ENCODE peak calls at places on chromosomes 12 and 14, in seven cellular contexts. J is body of pancreas, C is endodermal cell, U is fibroblast of lung, O is tibial nerve, E is cardiac muscle cell, Q is transverse colon. Y is an unnamed sample. For H3K4me1, the result is how much of the 10 kb centered on the place peaks cover.

GRCh38 chr12:64821116-64821630 is 3.3 kb upstream of the TBC1D30 start:
- DNase-seq in J (no peak), C (no peak), U (no peak), O (no peak), E (no peak), Q (no peak), Y (no peak)

GRCh38 chr12:4421590-4422031 is 24.0 kb downstream of the FGF6 start:
- DNase-seq in J (no peak), C (peak), U (peak), O (no peak), E (peak), Q (no peak), Y (no peak)

GRCh38 chr12:94038605-94039004 is 109.8 kb upstream of the PLXNC1 start:
- DNase-seq in J (no peak), C (no peak), U (no peak), O (no peak), E (no peak), Q (no peak), Y (no peak)

GRCh38 chr12:117152793-117153775 is 37.2 kb downstream of the FBXO21 start:
- DNase-seq in J (no peak), C (no peak), U (no peak), O (no peak), E (no peak), Q (no peak), Y (no peak)

GRCh38 chr12:26121323-26121740 is 3.5 kb downstream of the BHLHE41 start:
- DNase-seq in J (no peak), C (peak), U (no peak), O (no peak), E (no peak), Q (no peak), Y (no peak)

GRCh38 chr14:67680121-67680602 is 5.7 kb upstream of the VTI1B start:
- DNase-seq in J (no peak), C (no peak), U (peak), O (no peak), E (peak), Q (no peak), Y (no peak)

GRCh38 chr14:22314183-22314820 is 274.7 kb downstream of the DAD1 start:
- DNase-seq in J (peak), C (peak), U (peak), O (no peak), E (peak), Q (no peak), Y (no peak)

GRCh38 chr14:31990959-31991541 is 86.1 kb upstream of the ARHGAP5 start:
- DNase-seq in J (no peak), C (no peak), U (peak), O (no peak), E (peak), Q (no peak), Y (no peak)

GRCh38 chr14:68683326-68683725 is 109.5 kb downstream of the ZFP36L1 start:
- DNase-seq in J (no peak), C (no peak), U (no peak), O (no peak), E (peak), Q (no peak), Y (no peak)

GRCh38 chr12:697426-697825 is 34.2 kb upstream of the NINJ2 start:
- DNase-seq in J (no peak), C (no peak), U (no peak), O (no peak), E (no peak), Q (no peak), Y (peak)

GRCh38 chr12:53352331-53353258 is 16.4 kb upstream of the SP7 start:
- DNase-seq in J (peak), C (peak), U (peak), O (peak), E (peak), Q (peak), Y (peak)

GRCh38 chr14:79225815-79226214 is 985.5 kb downstream of the DIO2 start:
- DNase-seq in J (no peak), C (no peak), U (no peak), O (no peak), E (no peak), Q (no peak), Y (no peak)

GRCh38 chr14:94174622-94175402 is 690 bp downstream of the PPP4R4 start:
- DNase-seq in J (peak), C (peak), U (no peak), O (no peak), E (no peak), Q (no peak), Y (no peak)

GRCh38 chr12:2540535-2540941 is 254.2 kb upstream of the FKBP4 start:
- DNase-seq in J (no peak), C (peak), U (no peak), O (no peak), E (no peak), Q (no peak), Y (no peak)

GRCh38 chr14:35814371-35815005 is 5.4 kb upstream of the RALGAPA1 start:
- DNase-seq in J (peak), C (peak), U (peak), O (no peak), E (peak), Q (peak), Y (no peak)

GRCh38 chr14:59013672-59014298 is 174.7 kb upstream of the DAAM1 start:
- DNase-seq in J (no peak), C (no peak), U (peak), O (no peak), E (peak), Q (no peak), Y (no peak)

GRCh38 chr12:123938679-123939480 is 33.8 kb downstream of the CCDC92 start:
- DNase-seq in J (no peak), C (peak), U (no peak), O (no peak), E (peak), Q (no peak), Y (peak)

GRCh38 chr14:79661762-79662161 is 549.5 kb downstream of the DIO2 start:
- DNase-seq in J (no peak), C (no peak), U (no peak), O (no peak), E (peak), Q (no peak), Y (no peak)

GRCh38 chr12:3428631-3429030 is 62.4 kb upstream of the PRMT8 start:
- DNase-seq in J (no peak), C (no peak), U (no peak), O (no peak), E (no peak), Q (no peak), Y (no peak)

GRCh38 chr12:121203482-121203881 is 6.4 kb upstream of the P2RX4 start:
- DNase-seq in J (no peak), C (no peak), U (no peak), O (no peak), E (no peak), Q (no peak), Y (no peak)

GRCh38 chr12:26196424-26196722 is 1.0 kb downstream of the SSPN start:
- DNase-seq in J (no peak), C (no peak), U (peak), O (no peak), E (peak), Q (no peak), Y (no peak)

GRCh38 chr14:52640137-52640536 is 55.2 kb downstream of the ERO1A start:
- DNase-seq in J (no peak), C (no peak), U (no peak), O (no peak), E (no peak), Q (no peak), Y (no peak)

GRCh38 chr12:81259360-81259759 is 181.5 kb downstream of the ACSS3 start:
- DNase-seq in J (no peak), C (no peak), U (no peak), O (no peak), E (no peak), Q (no peak), Y (no peak)

GRCh38 chr12:112908548-112908947 is 1.8 kb downstream of the OAS1 start:
- DNase-seq in J (no peak), C (no peak), U (no peak), O (no peak), E (no peak), Q (no peak), Y (no peak)

GRCh38 chr12:99567072-99567471 is 80.5 kb upstream of the GARIN6 start:
- DNase-seq in J (no peak), C (no peak), U (no peak), O (no peak), E (no peak), Q (no peak), Y (no peak)

GRCh38 chr14:90814806-90815566 is 1.2 kb downstream of the TTC7B start:
- DNase-seq in J (no peak), C (no peak), U (no peak), O (no peak), E (no peak), Q (no peak), Y (no peak)

GRCh38 chr12:91877022-91877421 is 268.6 kb downstream of the BTG1 start:
- DNase-seq in J (no peak), C (peak), U (peak), O (no peak), E (peak), Q (peak), Y (peak)

GRCh38 chr12:5022030-5022429 is 21.6 kb upstream of the KCNA5 start:
- DNase-seq in J (no peak), C (no peak), U (no peak), O (no peak), E (no peak), Q (no peak), Y (peak)

GRCh38 chr12:87136330-87136976 is 880.3 kb upstream of the MGAT4C start:
- DNase-seq in J (no peak), C (no peak), U (peak), O (no peak), E (peak), Q (no peak), Y (no peak)

GRCh38 chr12:39830862-39831520 is 211.4 kb upstream of the ABCD2 start:
- DNase-seq in J (no peak), C (no peak), U (no peak), O (no peak), E (no peak), Q (no peak), Y (no peak)

GRCh38 chr14:85248881-85249635 is 280.9 kb upstream of the FLRT2 start:
- DNase-seq in J (peak), C (no peak), U (peak), O (no peak), E (peak), Q (no peak), Y (no peak)

GRCh38 chr12:131072446-131073230 is 118.9 kb downstream of the ADGRD1 start:
- DNase-seq in J (no peak), C (peak), U (no peak), O (peak), E (no peak), Q (no peak), Y (no peak)

GRCh38 chr12:102955926-102956737 is 1.3 kb upstream of the ASCL1 start:
- DNase-seq in J (no peak), C (peak), U (no peak), O (no peak), E (no peak), Q (no peak), Y (no peak)

DNA sequence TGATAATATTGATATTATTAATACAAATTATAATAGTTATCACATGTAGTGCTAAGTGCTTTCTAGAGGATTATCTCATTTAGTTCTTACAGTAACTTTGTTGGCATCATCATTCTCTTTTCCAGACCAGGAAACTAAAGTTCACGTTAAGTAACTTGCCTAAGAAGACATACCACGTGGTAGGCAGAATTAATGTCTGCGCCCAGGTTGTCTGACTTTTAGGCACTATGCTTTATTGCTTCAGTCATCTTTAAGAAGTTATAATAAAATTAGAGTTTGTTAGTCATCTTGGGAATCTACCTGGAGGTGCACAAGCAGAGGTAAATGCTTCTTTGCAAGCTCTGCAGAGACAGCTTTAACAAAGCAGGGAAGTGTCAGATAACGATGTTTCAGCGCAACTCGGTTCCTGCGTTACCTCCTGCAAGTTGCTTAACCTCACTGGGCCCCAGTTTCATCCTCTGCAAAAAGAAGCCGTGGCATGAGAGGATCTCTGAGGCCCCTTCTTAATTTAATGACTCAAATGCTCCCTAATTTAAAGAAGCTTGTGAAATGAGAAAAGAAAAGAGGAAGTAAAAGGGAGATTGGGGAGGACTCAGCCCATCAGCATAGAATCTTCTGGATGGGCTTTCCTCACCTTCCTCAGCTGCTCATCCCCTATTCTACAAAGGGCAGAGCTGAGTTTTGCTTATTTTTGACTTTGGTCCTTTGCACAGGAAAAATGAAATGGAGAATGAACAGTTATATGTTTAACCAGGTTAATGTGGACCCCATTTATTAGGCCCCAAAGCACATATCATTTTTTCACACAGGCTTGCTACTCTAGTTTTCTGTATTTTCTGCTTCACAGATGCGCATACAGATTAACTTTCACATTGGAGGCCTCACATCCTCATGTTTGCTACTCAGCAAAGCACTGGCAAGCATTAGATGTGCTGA is 5.3 kb downstream of the ARHGDIB start:
- DNase-seq in J (no peak), C (no peak), U (no peak), O (no peak), E (no peak), Q (no peak), Y (no peak)
- H3K4me1 ChIP-seq in J (under half), C (under half), U (under half), O (under half), E (under half), Q (under half), Y (under half)

GRCh38 chr12:111585619-111586135 is 13.4 kb downstream of the ATXN2 start:
- DNase-seq in J (no peak), C (peak), U (no peak), O (no peak), E (peak), Q (no peak), Y (no peak)

GRCh38 chr12:111589601-111590000 is 9.5 kb downstream of the ATXN2 start:
- DNase-seq in J (no peak), C (no peak), U (no peak), O (no peak), E (no peak), Q (no peak), Y (no peak)

GRCh38 chr12:111586986-111587385 is 12.1 kb downstream of the ATXN2 start:
- DNase-seq in J (no peak), C (peak), U (no peak), O (no peak), E (no peak), Q (no peak), Y (no peak)

GRCh38 chr12:111590552-111590951 is 8.6 kb downstream of the ATXN2 start:
- DNase-seq in J (no peak), C (no peak), U (no peak), O (no peak), E (no peak), Q (no peak), Y (no peak)

GRCh38 chr12:111588010-111588409 is 11.1 kb downstream of the ATXN2 start:
- DNase-seq in J (no peak), C (no peak), U (no peak), O (no peak), E (no peak), Q (no peak), Y (no peak)
- H3K4me1 ChIP-seq in J (under half), C (under half), U (under half), O (half or more), E (under half), Q (under half), Y (under half)

GRCh38 chr12:76535170-76535569 is 24.4 kb downstream of the OSBPL8 start:
- DNase-seq in J (no peak), C (no peak), U (no peak), O (no peak), E (no peak), Q (no peak), Y (no peak)
- H3K4me1 ChIP-seq in J (under half), C (under half), U (under half), O (under half), E (under half), Q (under half), Y (under half)

GRCh38 chr14:75981826-75982723 is at the start of gene TGFB3:
- DNase-seq in J (peak), C (peak), U (peak), O (peak), E (peak), Q (peak), Y (peak)
- H3K4me1 ChIP-seq in J (half or more), C (under half), U (under half), O (half or more), E (under half), Q (under half), Y (under half)

Y was measured in ascending aorta.